ENCODE peak calls at places on chromosome 14, in four cellular contexts. One of them, this sample, is unnamed.

GRCh38 chr14:35632276-35633071 is 98.5 kb downstream of the INSM2 start:
- DNase-seq in K562: no peak
- DNase-seq in A549: no peak
- DNase-seq in HepG2: no peak
- DNase-seq in this sample: no peak

GRCh38 chr14:51473808-51474207 is 177.9 kb upstream of the FRMD6 start:
- DNase-seq in K562: no peak
- DNase-seq in A549: no peak
- DNase-seq in HepG2: no peak
- DNase-seq in this sample: no peak

GRCh38 chr14:58243790-58244555 is 670 bp upstream of the PSMA3 start:
- DNase-seq in A549: peak; percentile 45
- DNase-seq in K562: no peak
- DNase-seq in HepG2: peak; percentile 54
- DNase-seq in this sample: no peak

GRCh38 chr14:74934476-74935339 is 11.6 kb upstream of the RPS6KL1 start:
- DNase-seq in K562: no peak
- DNase-seq in A549: no peak
- DNase-seq in HepG2: no peak
- DNase-seq in this sample: no peak

GRCh38 chr14:86780461-86780860 is 1212.5 kb downstream of the GALC start:
- DNase-seq in A549: no peak
- DNase-seq in HepG2: no peak
- DNase-seq in K562: no peak
- DNase-seq in this sample: no peak

GRCh38 chr14:30129795-30130194 is 202.1 kb upstream of the PRKD1 start:
- DNase-seq in K562: no peak
- DNase-seq in HepG2: no peak
- DNase-seq in A549: no peak
- DNase-seq in this sample: peak; percentile 43

GRCh38 chr14:25431211-25432076 is 381.5 kb upstream of the STXBP6 start:
- DNase-seq in A549: no peak
- DNase-seq in HepG2: peak; percentile 53
- DNase-seq in K562: no peak
- DNase-seq in this sample: peak; percentile 15

GRCh38 chr14:37565550-37565949 is 29.5 kb downstream of the FOXA1 start:
- DNase-seq in HepG2: peak; percentile 70
- DNase-seq in A549: no peak
- DNase-seq in K562: no peak
- DNase-seq in this sample: no peak

GRCh38 chr14:66315548-66315947 is 170.6 kb upstream of the CCDC196 start:
- DNase-seq in A549: no peak
- DNase-seq in K562: no peak
- DNase-seq in HepG2: no peak
- DNase-seq in this sample: peak; percentile 46
- TF ChIP-seq JUN in A549: no peak
- TF ChIP-seq JUN in K562: no peak
- TF ChIP-seq JUN in HepG2: no peak
- TF ChIP-seq JUN in this sample: no peak

DNA sequence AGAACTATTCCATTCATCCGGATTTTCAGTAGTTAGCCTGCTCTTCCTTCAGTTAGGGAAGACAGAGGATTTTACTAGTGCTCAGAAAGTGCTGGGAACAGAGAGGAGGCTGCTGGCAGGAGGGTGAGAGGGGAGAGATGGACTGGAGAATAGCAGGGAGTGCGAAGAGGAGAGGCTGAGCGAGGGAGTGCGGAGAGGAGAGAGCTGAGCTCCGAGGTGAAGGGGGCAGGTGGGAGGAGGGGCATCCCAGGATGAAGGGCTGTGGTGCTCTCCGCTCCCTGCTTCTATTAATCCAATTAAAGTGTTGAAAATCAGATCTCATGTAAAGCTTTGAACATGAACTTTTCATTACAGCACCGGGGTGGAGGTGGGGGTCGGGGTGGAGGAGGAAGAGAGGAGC is 20.4 kb upstream of the SMOC1 start:
- DNase-seq in HepG2: no peak
- DNase-seq in K562: no peak
- DNase-seq in A549: no peak
- DNase-seq in this sample: no peak
- TF ChIP-seq CEBPB in HepG2: no peak
- TF ChIP-seq CEBPB in K562: no peak
- TF ChIP-seq CEBPB in A549: no peak
- TF ChIP-seq CEBPB in this sample: no peak

GRCh38 chr14:55386037-55386798 is 25.4 kb downstream of the ATG14 start:
- DNase-seq in K562: no peak
- DNase-seq in HepG2: no peak
- DNase-seq in A549: no peak
- DNase-seq in this sample: no peak
- TF ChIP-seq JUN in K562: no peak
- TF ChIP-seq JUN in HepG2: no peak
- TF ChIP-seq JUN in A549: no peak
- TF ChIP-seq JUN in this sample: no peak

GRCh38 chr14:69242311-69243224 is 17.4 kb upstream of the GALNT16 start:
- DNase-seq in HepG2: peak; percentile 60
- DNase-seq in A549: peak; percentile 76
- DNase-seq in K562: peak; percentile 55
- DNase-seq in this sample: no peak
- TF ChIP-seq CEBPB in HepG2: no peak
- TF ChIP-seq CEBPB in A549: no peak
- TF ChIP-seq CEBPB in K562: no peak
- TF ChIP-seq CEBPB in this sample: no peak

DNA sequence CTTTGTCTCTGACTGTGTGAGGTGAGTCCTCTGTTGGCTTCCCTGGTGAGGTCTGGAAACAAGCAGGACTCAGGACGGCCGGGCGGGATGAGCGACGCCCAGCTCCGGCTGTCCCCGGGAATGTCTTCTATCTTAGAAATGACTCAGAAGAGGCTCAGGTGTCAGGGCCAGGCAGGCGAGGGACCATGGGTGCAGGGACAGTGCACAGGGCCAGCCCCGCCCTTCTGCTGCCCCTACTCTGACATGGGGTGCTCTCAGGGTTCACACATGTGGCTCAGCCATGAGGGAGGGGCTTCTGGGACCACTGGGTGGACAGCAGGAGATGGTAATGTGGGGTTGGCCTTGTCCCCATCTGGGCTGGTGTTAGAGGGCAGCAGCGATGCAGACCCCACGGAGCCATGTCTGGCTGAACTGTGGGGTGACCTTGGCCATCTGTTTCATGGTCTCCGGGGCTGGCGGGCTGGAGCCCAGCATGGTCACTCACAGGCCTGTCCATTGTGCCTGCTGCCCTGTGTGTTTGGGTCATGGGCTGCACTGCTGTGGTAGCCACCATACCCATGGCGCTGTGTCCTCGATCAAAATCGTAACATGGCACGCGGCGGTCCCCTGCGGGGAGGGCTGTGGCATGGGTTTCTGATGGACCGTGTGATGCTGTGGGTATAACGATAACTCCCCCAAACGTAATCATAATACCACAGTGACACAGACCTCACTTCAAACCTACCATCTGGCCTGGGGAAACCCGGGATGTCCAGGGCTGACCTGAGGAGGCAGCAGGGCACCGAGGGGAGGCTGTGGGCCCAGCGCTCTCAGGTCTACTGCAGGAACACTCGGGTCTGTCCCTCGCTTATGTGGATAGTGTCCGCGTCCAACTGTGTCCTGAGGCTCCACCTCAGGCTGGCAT is 368.8 kb downstream of the TMEM121 start:
- DNase-seq in A549: no peak
- DNase-seq in HepG2: no peak
- DNase-seq in K562: peak; percentile 1
- DNase-seq in this sample: no peak
- TF ChIP-seq JUN in A549: no peak
- TF ChIP-seq JUN in HepG2: no peak
- TF ChIP-seq JUN in K562: no peak
- TF ChIP-seq JUN in this sample: no peak

DNA sequence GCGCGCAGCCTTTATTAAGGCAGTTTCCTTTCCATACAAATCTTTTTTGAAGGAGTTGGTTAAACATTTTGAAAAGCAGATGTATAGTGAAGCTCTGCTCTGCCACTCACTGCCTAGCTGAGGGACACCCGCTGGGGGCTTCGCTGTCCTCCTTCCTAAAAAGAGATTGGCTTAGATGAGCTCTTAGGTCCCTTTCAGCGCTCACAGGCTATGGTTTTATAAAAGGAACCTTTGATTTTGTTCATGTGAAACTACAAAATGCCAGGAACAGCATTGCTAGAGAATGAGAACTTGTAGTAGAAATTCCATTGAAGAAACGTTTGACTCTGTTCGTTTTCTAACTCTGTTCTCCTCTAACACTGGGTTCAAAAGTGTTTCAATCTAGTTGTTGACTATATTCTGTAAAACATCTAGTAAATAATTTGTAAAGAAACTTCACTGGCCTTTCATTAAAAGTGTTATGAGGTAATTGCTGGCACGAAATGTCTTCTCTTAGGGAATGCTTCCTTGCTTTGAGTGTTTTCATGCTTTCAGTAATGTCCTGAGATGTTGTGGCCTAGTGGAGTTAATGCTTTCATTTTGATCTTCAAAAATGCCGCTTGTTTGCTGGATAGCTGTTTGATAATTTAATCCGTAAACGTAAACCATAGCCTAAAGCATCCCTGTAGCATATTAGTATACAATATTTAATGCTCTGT is 1.6 kb downstream of the MARK3 start:
- DNase-seq in A549: no peak
- DNase-seq in K562: no peak
- DNase-seq in HepG2: no peak
- DNase-seq in this sample: no peak
- TF ChIP-seq CEBPB in A549: no peak
- TF ChIP-seq CEBPB in K562: no peak
- TF ChIP-seq CEBPB in HepG2: no peak
- TF ChIP-seq CEBPB in this sample: no peak

GRCh38 chr14:73524493-73524892 is 12.4 kb upstream of the ACOT1 start:
- DNase-seq in HepG2: no peak
- DNase-seq in K562: peak; percentile 1
- DNase-seq in A549: no peak
- DNase-seq in this sample: no peak

GRCh38 chr14:73521229-73521628 is 15.7 kb upstream of the ACOT1 start:
- DNase-seq in A549: no peak
- DNase-seq in HepG2: no peak
- DNase-seq in K562: peak; percentile 6
- DNase-seq in this sample: no peak

GRCh38 chr14:73526036-73526984 is 10.6 kb upstream of the ACOT1 start:
- DNase-seq in A549: no peak
- DNase-seq in HepG2: peak; percentile 57
- DNase-seq in K562: peak; percentile 1
- DNase-seq in this sample: no peak
- TF ChIP-seq JUN in A549: no peak
- TF ChIP-seq JUN in HepG2: no peak
- TF ChIP-seq JUN in K562: no peak
- TF ChIP-seq JUN in this sample: no peak

DNA sequence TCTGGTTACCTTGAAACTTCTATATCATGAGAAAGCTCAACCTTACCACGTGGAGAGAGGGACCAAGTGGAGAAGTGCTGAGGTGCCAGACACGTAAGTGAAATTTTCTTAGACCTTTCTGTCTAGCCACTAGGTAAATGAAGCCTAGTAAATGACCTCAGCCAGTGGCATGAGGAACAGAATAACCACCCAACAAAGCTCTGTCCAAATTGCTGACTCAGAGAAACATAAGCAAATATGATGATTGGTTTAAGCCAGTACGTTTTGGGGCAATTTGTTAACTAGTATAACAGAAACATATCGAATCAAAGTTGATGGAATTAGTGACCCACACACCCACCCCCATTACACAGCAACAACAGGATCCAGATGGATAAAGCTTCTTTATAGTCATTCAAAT is 75.2 kb upstream of the MAX start:
- DNase-seq in K562: no peak
- DNase-seq in A549: no peak
- DNase-seq in HepG2: no peak
- DNase-seq in this sample: no peak
- TF ChIP-seq CEBPB in K562: no peak
- TF ChIP-seq CEBPB in A549: no peak
- TF ChIP-seq CEBPB in HepG2: no peak
- TF ChIP-seq CEBPB in this sample: no peak

DNA sequence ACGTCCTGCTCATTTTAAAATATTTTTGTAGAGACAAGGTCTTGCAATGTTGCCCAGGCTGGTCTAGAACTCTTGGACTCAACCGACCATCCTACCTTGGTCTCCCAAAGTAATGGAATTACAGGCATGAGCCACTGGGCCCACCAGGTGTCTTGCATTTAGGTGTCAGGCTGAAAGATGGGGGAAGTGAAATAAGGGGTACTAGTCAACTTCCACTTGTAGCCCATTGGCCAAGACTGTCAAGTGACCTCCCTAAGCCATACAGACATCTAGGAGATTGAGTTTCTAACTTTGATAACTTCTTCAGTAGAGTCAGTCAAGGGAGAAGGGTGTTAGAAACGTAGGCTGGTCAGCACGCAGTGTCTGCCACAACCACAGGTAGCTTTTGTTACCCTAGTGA is 32.0 kb downstream of the ARF6 start:
- DNase-seq in A549: no peak
- DNase-seq in K562: no peak
- DNase-seq in HepG2: no peak
- DNase-seq in this sample: peak; percentile 11
- TF ChIP-seq JUN in A549: no peak
- TF ChIP-seq JUN in K562: no peak
- TF ChIP-seq JUN in HepG2: no peak
- TF ChIP-seq JUN in this sample: no peak